ENCODE peak calls at places on chromosomes 3 and 15, in five cellular contexts. One of them, this sample, is unnamed.

GRCh38 chr3:123229145-123229544 is 27.4 kb downstream of the SEC22A start:
- DNase-seq in lower leg skin: no peak
- DNase-seq in endothelial cell: no peak
- DNase-seq in psoas muscle: no peak
- DNase-seq in mesothelial cell of epicardium: no peak
- DNase-seq in this sample: no peak

GRCh38 chr15:61474796-61475195 is 245.7 kb upstream of the RORA start:
- DNase-seq in endothelial cell: no peak
- DNase-seq in mesothelial cell of epicardium: no peak
- DNase-seq in lower leg skin: no peak
- DNase-seq in psoas muscle: no peak
- DNase-seq in this sample: no peak

GRCh38 chr3:149816986-149817385 is 4.0 kb downstream of the RNF13 start:
- DNase-seq in endothelial cell: no peak
- DNase-seq in mesothelial cell of epicardium: no peak
- DNase-seq in lower leg skin: no peak
- DNase-seq in psoas muscle: no peak
- DNase-seq in this sample: no peak

GRCh38 chr3:156579427-156579851 is 24.5 kb upstream of the SSR3 start:
- DNase-seq in endothelial cell: no peak
- DNase-seq in lower leg skin: no peak
- DNase-seq in psoas muscle: no peak
- DNase-seq in mesothelial cell of epicardium: no peak
- DNase-seq in this sample: no peak

GRCh38 chr15:47933865-47934264 is 186.9 kb upstream of the SLC24A5 start:
- DNase-seq in psoas muscle: no peak
- DNase-seq in endothelial cell: no peak
- DNase-seq in lower leg skin: no peak
- DNase-seq in mesothelial cell of epicardium: no peak
- DNase-seq in this sample: no peak

GRCh38 chr15:87733005-87733404 is 523.5 kb downstream of the NTRK3 start:
- DNase-seq in lower leg skin: peak
- DNase-seq in endothelial cell: no peak
- DNase-seq in mesothelial cell of epicardium: no peak
- DNase-seq in psoas muscle: no peak
- DNase-seq in this sample: no peak

GRCh38 chr3:97821413-97821809 is 400 bp upstream of the CRYBG3 start:
- DNase-seq in endothelial cell: peak
- DNase-seq in psoas muscle: peak
- DNase-seq in lower leg skin: peak
- DNase-seq in mesothelial cell of epicardium: peak
- DNase-seq in this sample: no peak

GRCh38 chr3:143302638-143303171 is 183.1 kb downstream of the CHST2 start:
- DNase-seq in psoas muscle: peak
- DNase-seq in lower leg skin: peak
- DNase-seq in endothelial cell: peak
- DNase-seq in mesothelial cell of epicardium: no peak
- DNase-seq in this sample: no peak

GRCh38 chr3:60542981-60543380 is 708.3 kb downstream of the FHIT start:
- DNase-seq in psoas muscle: no peak
- DNase-seq in endothelial cell: no peak
- DNase-seq in lower leg skin: no peak
- DNase-seq in mesothelial cell of epicardium: no peak
- DNase-seq in this sample: no peak

GRCh38 chr15:92968926-92969664 is 69.0 kb downstream of the CHD2 start:
- DNase-seq in mesothelial cell of epicardium: no peak
- DNase-seq in lower leg skin: no peak
- DNase-seq in psoas muscle: no peak
- DNase-seq in endothelial cell: no peak
- DNase-seq in this sample: no peak
- TF ChIP-seq CTCF in mesothelial cell of epicardium: no peak
- TF ChIP-seq CTCF in lower leg skin: no peak
- TF ChIP-seq CTCF in psoas muscle: no peak
- TF ChIP-seq CTCF in endothelial cell: peak
- TF ChIP-seq CTCF in this sample: no peak

GRCh38 chr15:79340315-79340602 is 29.3 kb downstream of the TMED3 start:
- DNase-seq in psoas muscle: no peak
- DNase-seq in endothelial cell: no peak
- DNase-seq in lower leg skin: no peak
- DNase-seq in mesothelial cell of epicardium: no peak
- DNase-seq in this sample: no peak

GRCh38 chr15:79339588-79340314 is 28.8 kb downstream of the TMED3 start:
- DNase-seq in psoas muscle: no peak
- DNase-seq in mesothelial cell of epicardium: no peak
- DNase-seq in lower leg skin: no peak
- DNase-seq in endothelial cell: peak
- DNase-seq in this sample: no peak

GRCh38 chr15:79337591-79337990 is 26.7 kb downstream of the TMED3 start:
- DNase-seq in psoas muscle: no peak
- DNase-seq in lower leg skin: no peak
- DNase-seq in mesothelial cell of epicardium: no peak
- DNase-seq in endothelial cell: no peak
- DNase-seq in this sample: no peak

DNA sequence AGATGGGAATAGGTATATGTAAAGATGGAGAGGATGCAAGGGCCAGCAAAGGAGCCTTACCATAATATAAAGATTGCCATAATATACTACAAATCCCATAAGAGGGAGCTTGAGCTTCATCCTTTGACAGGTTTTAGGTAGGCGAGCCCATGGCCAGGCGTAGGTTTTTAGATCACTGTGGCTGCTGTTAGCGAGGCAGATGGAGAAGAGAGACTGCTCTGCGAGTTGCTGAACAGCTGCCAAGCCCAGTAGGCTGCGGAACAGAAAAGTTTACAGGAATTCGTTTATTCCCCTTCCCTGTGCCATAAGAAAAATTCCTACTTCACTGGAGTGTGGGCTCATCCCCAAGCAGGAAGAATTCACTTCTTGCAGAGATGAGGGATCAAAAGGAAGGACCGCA is 30.4 kb downstream of the TMED3 start:
- DNase-seq in psoas muscle: no peak
- DNase-seq in mesothelial cell of epicardium: no peak
- DNase-seq in lower leg skin: no peak
- DNase-seq in endothelial cell: no peak
- DNase-seq in this sample: no peak
- TF ChIP-seq CTCF in psoas muscle: no peak
- TF ChIP-seq CTCF in mesothelial cell of epicardium: no peak
- TF ChIP-seq CTCF in lower leg skin: no peak
- TF ChIP-seq CTCF in endothelial cell: no peak
- TF ChIP-seq CTCF in this sample: no peak

DNA sequence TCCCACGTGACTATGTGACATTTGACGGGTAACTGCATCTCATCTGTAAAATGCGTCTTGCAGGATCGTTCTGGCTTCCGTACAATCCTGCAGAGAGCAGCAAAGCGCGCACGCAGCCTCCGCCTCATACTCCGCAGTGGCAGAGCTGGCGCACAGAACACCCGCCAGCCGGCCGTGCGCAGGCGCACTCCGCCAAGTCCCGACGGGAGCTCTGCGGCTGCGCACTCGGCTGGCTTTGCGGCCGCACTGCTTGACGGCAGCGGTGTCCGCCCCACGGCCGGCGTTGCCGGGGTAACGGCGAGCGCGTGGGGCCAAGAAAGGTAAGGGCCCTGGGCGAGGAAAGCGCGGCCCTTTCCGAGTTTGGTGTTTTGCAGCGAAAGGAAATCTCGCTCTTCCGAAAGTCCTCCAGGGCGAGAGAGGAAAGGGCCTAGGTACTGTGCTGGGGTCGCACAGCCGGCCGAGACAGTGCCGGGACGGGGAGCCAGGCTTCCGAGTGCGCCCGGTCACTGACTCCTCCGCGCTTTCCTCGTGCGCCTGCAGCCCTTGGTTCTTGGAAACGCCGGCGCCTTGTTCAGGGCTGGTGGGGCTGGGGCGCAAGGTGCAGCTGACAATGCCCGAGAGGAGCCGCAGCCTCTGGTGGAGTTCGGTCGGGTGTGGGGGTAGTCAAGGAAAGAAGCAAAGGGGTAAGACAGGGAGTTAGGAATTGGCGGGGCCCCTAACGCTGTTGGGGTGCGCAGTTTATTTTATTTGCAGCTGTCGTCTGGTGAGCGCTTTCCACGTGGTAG is at the start of gene TSEN2:
- DNase-seq in psoas muscle: peak
- DNase-seq in mesothelial cell of epicardium: peak
- DNase-seq in endothelial cell: peak
- DNase-seq in lower leg skin: peak
- DNase-seq in this sample: peak
- TF ChIP-seq CTCF in psoas muscle: no peak
- TF ChIP-seq CTCF in mesothelial cell of epicardium: no peak
- TF ChIP-seq CTCF in endothelial cell: no peak
- TF ChIP-seq CTCF in lower leg skin: no peak
- TF ChIP-seq CTCF in this sample: no peak

GRCh38 chr15:94052711-94053110 is 178.7 kb upstream of the MCTP2 start:
- DNase-seq in psoas muscle: no peak
- DNase-seq in endothelial cell: no peak
- DNase-seq in lower leg skin: no peak
- DNase-seq in mesothelial cell of epicardium: no peak
- DNase-seq in this sample: no peak

GRCh38 chr15:94057305-94057704 is 174.1 kb upstream of the MCTP2 start:
- DNase-seq in psoas muscle: no peak
- DNase-seq in mesothelial cell of epicardium: no peak
- DNase-seq in lower leg skin: no peak
- DNase-seq in endothelial cell: no peak
- DNase-seq in this sample: no peak

GRCh38 chr15:94053626-94054025 is 177.7 kb upstream of the MCTP2 start:
- DNase-seq in lower leg skin: no peak
- DNase-seq in endothelial cell: no peak
- DNase-seq in mesothelial cell of epicardium: no peak
- DNase-seq in psoas muscle: no peak
- DNase-seq in this sample: no peak

GRCh38 chr15:94059188-94059587 is 172.2 kb upstream of the MCTP2 start:
- DNase-seq in mesothelial cell of epicardium: no peak
- DNase-seq in psoas muscle: no peak
- DNase-seq in endothelial cell: no peak
- DNase-seq in lower leg skin: no peak
- DNase-seq in this sample: no peak

GRCh38 chr15:94056314-94056713 is 175.0 kb upstream of the MCTP2 start:
- DNase-seq in lower leg skin: no peak
- DNase-seq in psoas muscle: no peak
- DNase-seq in mesothelial cell of epicardium: no peak
- DNase-seq in endothelial cell: no peak
- DNase-seq in this sample: no peak
- TF ChIP-seq CTCF in lower leg skin: no peak
- TF ChIP-seq CTCF in psoas muscle: no peak
- TF ChIP-seq CTCF in mesothelial cell of epicardium: no peak
- TF ChIP-seq CTCF in endothelial cell: no peak
- TF ChIP-seq CTCF in this sample: no peak

GRCh38 chr3:184314363-184314699 is at the start of gene EIF4G1:
- DNase-seq in psoas muscle: peak
- DNase-seq in endothelial cell: peak
- DNase-seq in lower leg skin: peak
- DNase-seq in mesothelial cell of epicardium: peak
- DNase-seq in this sample: peak
- TF ChIP-seq CTCF in psoas muscle: no peak
- TF ChIP-seq CTCF in endothelial cell: no peak
- TF ChIP-seq CTCF in lower leg skin: no peak
- TF ChIP-seq CTCF in mesothelial cell of epicardium: no peak
- TF ChIP-seq CTCF in this sample: no peak